ENCODE peak calls at places on chromosomes 16 and 17, in five cellular contexts. O is psoas muscle, V is PC-3, F is lower leg skin, G is foreskin fibroblast. B is an unnamed sample.

GRCh38 chr17:1782171-1782567 is 20.3 kb downstream of the SERPINF1 start:
- DNase-seq in O (peak; percentile 45), V (no peak), F (no peak), G (no peak), B (no peak)

GRCh38 chr17:78798695-78799559 is 16.9 kb upstream of the CYTH1 start:
- DNase-seq in O (no peak), V (peak; percentile 61), F (no peak), G (peak; percentile 52), B (no peak)

GRCh38 chr16:35492225-35492624 is 2032.8 kb downstream of the TP53TG3F start:
- DNase-seq in O (no peak), V (no peak), F (no peak), G (no peak), B (no peak)

GRCh38 chr17:3796110-3796821 is 4.7 kb downstream of the ITGAE start:
- DNase-seq in O (no peak), V (no peak), F (no peak), G (no peak), B (no peak)

GRCh38 chr17:57043276-57043675 is 41.8 kb upstream of the AKAP1 start:
- DNase-seq in O (no peak), V (no peak), F (no peak), G (no peak), B (no peak)

GRCh38 chr16:64626771-64627170 is 495.1 kb downstream of the CDH11 start:
- DNase-seq in O (no peak), V (no peak), F (no peak), G (no peak), B (no peak)

GRCh38 chr17:50264263-50265113 is 9.8 kb upstream of the TMEM92 start:
- DNase-seq in O (no peak), V (no peak), F (peak; percentile 84), G (peak; percentile 84), B (peak; percentile 37)

GRCh38 chr17:36608794-36609497 is 7.6 kb downstream of the MRM1 start:
- DNase-seq in O (peak; percentile 66), V (peak; percentile 17), F (no peak), G (peak; percentile 89), B (peak; percentile 60)

GRCh38 chr17:41042953-41043352 is 1.7 kb upstream of the KRTAP1-1 start:
- DNase-seq in O (no peak), V (no peak), F (no peak), G (no peak), B (no peak)

GRCh38 chr17:44636562-44636961 is 19.7 kb upstream of the MEIOC start:
- DNase-seq in O (no peak), V (peak; percentile 68), F (no peak), G (peak; percentile 72), B (peak; percentile 59)

GRCh38 chr17:80478487-80479245 is 2.3 kb upstream of the NPTX1 start:
- DNase-seq in O (no peak), V (no peak), F (no peak), G (no peak), B (no peak)

DNA sequence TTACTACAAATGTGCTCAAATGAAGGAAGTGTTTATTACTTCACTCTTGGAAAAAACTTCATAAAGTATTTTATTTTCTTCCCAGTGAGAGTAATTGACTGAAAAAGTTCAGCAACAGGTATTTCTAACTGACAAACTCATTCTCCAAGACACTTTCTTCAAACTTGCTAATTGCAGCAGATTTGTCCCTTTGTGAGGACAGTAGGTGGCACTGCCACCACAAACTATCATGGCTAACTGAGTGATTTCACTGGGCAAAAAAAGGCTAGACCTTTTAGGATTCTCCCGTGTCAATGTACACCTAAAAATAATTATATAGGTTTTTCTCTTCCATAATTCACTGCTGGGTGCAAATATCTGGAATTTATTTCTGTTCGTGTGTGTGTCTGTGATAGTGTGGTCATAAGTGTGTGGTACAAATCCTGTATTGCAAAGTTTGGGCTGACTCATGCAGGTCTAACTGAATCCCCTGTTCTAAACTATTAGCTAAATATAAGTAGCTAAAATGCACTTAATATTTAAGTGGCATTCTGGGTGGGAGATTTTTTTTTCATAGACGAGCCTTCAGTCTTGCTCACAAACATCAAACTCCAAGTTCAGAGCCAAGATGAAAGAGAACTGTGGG is 3.9 kb downstream of the HS3ST3A1 start:
- DNase-seq in O (no peak), V (peak; percentile 78), F (no peak), G (peak; percentile 77), B (peak; percentile 54)
- TF ChIP-seq CTCF in O (peak; percentile 56), V (peak; percentile 94), F (no peak), G (peak; percentile 62), B (peak; percentile 85)

DNA sequence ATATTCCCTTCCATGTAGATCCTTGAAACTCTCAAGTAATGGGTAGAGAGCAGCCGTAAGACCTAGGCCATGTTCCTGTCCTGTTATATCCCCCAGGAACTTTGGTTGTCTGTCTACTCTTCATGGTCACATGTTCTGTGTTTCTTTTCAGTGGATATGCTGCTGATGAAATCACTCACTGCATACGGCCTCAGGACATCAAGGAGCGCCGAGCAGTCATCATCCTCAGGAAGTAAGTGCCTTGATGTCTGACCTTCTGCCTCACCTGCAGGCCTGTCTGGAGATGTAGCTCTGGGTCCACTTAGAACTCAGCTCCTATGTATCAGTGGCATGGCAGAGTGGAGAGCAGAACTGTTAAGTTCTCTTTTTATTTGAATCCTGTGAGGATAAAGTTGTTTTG is 11.2 kb downstream of the ALKBH5 start:
- DNase-seq in O (no peak), V (no peak), F (no peak), G (no peak), B (no peak)
- TF ChIP-seq CTCF in O (no peak), V (no peak), F (no peak), G (no peak), B (no peak)

DNA sequence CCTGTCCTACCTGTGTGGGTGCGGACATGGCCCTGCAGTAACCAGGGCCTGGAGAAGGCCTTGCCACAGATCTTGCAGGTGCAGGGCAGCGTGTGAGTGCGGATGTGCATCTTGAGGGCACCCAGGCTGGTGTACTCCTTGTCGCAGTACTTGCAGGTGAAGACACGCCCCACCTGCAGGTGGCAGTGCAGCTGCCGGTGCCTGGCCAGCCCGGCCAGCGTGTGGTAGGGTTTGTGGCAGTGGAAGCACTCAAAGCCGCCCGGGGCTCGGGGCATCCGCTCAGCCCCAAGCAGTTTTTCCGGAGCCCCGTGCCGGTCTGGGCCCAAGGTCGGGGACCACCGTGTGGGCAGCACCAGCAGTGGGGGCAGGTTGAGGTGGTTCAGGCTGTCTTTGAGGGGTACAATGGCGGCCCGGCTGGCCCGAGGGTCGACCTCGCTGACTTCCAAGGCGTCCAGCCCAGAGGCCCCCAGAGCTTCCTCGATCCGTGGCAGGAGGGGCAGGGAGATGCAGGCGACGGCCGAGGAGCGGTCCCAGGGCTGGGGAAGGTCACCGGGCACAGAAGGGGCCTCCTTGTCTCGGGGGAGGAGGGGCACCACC is 5.1 kb downstream of the SNAI3 start:
- DNase-seq in O (peak; percentile 70), V (peak; percentile 68), F (no peak), G (no peak), B (no peak)
- TF ChIP-seq CTCF in O (peak; percentile 46), V (peak; percentile 69), F (no peak), G (peak; percentile 31), B (peak; percentile 62)

GRCh38 chr16:68596266-68596665 is 48.8 kb upstream of the CDH3 start:
- DNase-seq in O (no peak), V (no peak), F (no peak), G (no peak), B (no peak)

GRCh38 chr16:68590201-68590994 is 51.3 kb downstream of the ZFP90 start:
- DNase-seq in O (no peak), V (peak; percentile 67), F (peak; percentile 83), G (peak; percentile 63), B (peak; percentile 46)

DNA sequence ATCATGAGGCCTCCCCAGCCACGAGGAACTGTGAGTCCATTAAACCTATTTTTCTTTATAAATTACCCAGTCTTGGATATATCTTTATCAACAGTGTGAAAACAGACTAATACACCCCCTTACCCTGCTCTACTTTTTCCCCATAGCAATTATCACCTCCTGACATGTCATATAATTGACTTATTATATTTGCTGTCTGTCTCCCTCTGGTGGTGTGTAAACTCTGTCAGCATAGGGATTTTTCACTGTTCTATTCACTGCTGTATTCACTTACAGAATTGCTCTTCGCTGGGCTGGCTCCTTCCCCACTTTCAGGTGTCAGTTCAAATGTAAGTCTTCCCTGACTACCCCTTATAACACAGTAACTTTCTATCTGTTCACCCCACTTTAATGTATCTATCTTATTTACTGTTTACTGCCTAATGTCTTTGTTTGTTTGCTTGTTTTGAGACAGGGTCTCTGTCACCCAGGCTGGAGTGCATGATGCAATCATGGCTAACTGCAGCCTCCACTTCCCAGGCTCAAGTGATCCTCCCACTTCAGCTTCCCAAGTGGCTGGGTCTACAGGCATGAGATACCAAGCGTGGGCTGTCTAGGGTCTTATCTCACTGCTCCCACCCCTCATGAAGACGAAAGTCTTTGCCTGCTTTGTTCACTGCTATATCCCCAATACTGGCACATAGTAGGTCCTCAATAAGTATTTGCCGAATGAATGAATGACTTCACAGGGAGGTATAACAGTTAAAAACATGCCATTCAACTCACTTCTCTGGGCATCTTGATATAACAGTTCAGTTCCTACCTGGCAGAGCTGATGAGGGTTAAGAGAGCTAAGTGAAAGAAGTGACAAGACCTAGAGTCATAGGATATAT is 52.4 kb upstream of the CDH3 start:
- DNase-seq in O (no peak), V (peak; percentile 26), F (no peak), G (no peak), B (no peak)
- TF ChIP-seq CTCF in O (no peak), V (peak; percentile 52), F (no peak), G (peak; percentile 26), B (peak; percentile 73)

DNA sequence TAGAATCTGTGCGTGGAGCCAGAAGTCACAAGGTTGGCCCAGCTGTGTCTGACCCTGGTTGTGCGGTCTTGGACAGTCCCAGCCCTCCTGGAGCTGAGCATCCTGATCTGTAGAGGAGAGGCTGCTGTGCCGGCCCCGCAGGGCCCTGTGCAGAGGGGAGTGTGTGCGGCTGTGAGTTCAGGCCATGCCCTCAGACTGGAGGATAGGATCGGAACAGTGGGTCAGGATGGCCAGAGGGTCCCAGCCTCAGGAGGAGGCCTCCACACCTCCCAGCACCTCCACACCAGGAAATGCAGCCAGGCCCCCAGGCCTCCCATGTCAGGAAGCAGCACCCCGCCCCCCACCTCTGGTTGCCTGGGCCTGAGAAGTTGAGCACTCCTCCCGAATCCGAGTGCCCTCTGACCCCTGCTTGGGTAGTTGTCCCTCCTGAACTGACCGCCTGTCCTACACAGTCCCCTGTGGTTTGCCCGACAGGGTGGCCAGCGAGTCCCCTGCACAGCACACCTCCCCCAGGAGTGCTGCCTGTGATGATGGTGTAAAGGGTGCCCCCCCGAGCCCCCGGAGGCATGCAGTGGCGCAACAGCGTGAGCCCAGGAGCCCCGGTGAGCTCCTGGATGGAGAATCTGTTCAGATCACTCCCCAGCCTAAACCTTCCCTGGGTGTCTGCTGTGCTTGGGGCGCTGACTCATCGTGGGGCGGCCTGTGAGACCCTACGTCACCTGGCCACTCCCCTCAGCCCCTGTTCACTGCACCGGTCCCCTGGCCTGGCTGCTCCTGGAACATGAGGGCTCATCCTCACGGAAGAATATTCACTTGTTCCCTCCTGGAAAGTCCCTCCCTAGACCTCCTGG is 285.2 kb downstream of the SEC14L1 start:
- DNase-seq in O (no peak), V (peak; percentile 72), F (no peak), G (peak; percentile 70), B (peak; percentile 86)
- TF ChIP-seq CTCF in O (no peak), V (no peak), F (no peak), G (no peak), B (no peak)

B was measured in HFFc6.